ENCODE peak calls at places on chromosomes 7 and 10, in seven cellular contexts. M is ovary, F is left lung, A is fibroblast of lung, T is aorta, O is psoas muscle, X is colonic mucosa. J is an unnamed sample.

GRCh38 chr10:131806646-131807317 is 94.0 kb upstream of the PPP2R2D start:
- DNase-seq in O (no peak), T (no peak), M (no peak), A (no peak), F (no peak), X (peak; percentile 4), J (no peak)

GRCh38 chr10:101843032-101843991 is at the start of gene KCNIP2:
- DNase-seq in T (no peak), O (no peak), M (no peak), A (no peak), F (no peak), X (no peak), J (peak; percentile 80)

GRCh38 chr7:5452937-5453540 is 29.4 kb upstream of the TNRC18 start:
- DNase-seq in F (no peak), X (no peak), M (peak; percentile 68), O (no peak), A (peak; percentile 62), T (no peak), J (no peak)

GRCh38 chr7:83514977-83515376 is 134.0 kb downstream of the SEMA3E start:
- DNase-seq in T (no peak), X (no peak), A (no peak), M (no peak), O (no peak), F (no peak), J (no peak)

GRCh38 chr7:33998487-33998886 is 93.1 kb downstream of the BMPER start:
- DNase-seq in M (peak; percentile 89), O (peak; percentile 48), T (peak; percentile 61), F (no peak), X (no peak), A (no peak), J (no peak)

GRCh38 chr7:129635300-129636029 is 23.9 kb downstream of the NRF1 start:
- DNase-seq in M (peak; percentile 47), A (peak; percentile 69), F (peak; percentile 59), T (peak; percentile 67), O (peak; percentile 40), X (peak; percentile 70), J (peak; percentile 55)

GRCh38 chr7:45592230-45592991 is 18.2 kb downstream of the ADCY1 start:
- DNase-seq in F (no peak), X (peak; percentile 15), A (no peak), M (peak; percentile 14), T (no peak), O (no peak), J (no peak)

GRCh38 chr7:6130007-6130587 is 98.9 kb downstream of the ANKRD61 start:
- DNase-seq in O (no peak), A (no peak), T (no peak), X (no peak), F (no peak), M (no peak), J (no peak)

GRCh38 chr7:42454006-42454405 is 217.0 kb upstream of the GLI3 start:
- DNase-seq in O (no peak), A (no peak), F (no peak), M (no peak), T (no peak), X (no peak), J (no peak)

GRCh38 chr10:89609730-89610393 is 35.2 kb downstream of the PANK1 start:
- DNase-seq in T (no peak), O (no peak), X (no peak), A (no peak), F (no peak), M (no peak), J (no peak)

GRCh38 chr7:49486974-49487919 is 286.2 kb upstream of the VWC2 start:
- DNase-seq in M (no peak), T (no peak), F (no peak), A (no peak), X (no peak), O (no peak), J (no peak)

GRCh38 chr7:17772581-17773288 is 167.6 kb downstream of the SNX13 start:
- DNase-seq in A (peak; percentile 26), O (no peak), M (no peak), T (no peak), X (no peak), F (no peak), J (no peak)

GRCh38 chr10:104766341-104766740 is 125.3 kb downstream of the SORCS3 start:
- DNase-seq in T (no peak), A (peak; percentile 24), O (no peak), F (no peak), M (no peak), X (no peak), J (no peak)

GRCh38 chr10:110069502-110069982 is 61.8 kb downstream of the ADD3 start:
- DNase-seq in A (peak; percentile 63), X (no peak), M (no peak), O (no peak), F (no peak), T (no peak), J (no peak)

GRCh38 chr10:130242483-130242882 is 106.3 kb downstream of the GLRX3 start:
- DNase-seq in M (no peak), O (no peak), T (no peak), X (no peak), F (no peak), A (no peak), J (no peak)

GRCh38 chr10:30818010-30818660 is 188.6 kb upstream of the LYZL2 start:
- DNase-seq in F (peak; percentile 60), A (peak; percentile 62), T (peak; percentile 87), M (peak; percentile 58), X (no peak), O (peak; percentile 77), J (no peak)

GRCh38 chr10:78175444-78175843 is 141.8 kb downstream of the RPS24 start:
- DNase-seq in T (no peak), O (no peak), X (no peak), F (peak; percentile 1), M (no peak), A (no peak), J (no peak)

GRCh38 chr7:111168182-111168581 is 77.3 kb downstream of the LRRN3 start:
- DNase-seq in O (no peak), X (no peak), A (peak; percentile 34), F (no peak), M (no peak), T (no peak), J (no peak)

GRCh38 chr10:58457761-58458616 is 54.7 kb upstream of the BICC1 start:
- DNase-seq in T (peak; percentile 62), F (no peak), A (peak; percentile 100), M (peak; percentile 50), X (peak; percentile 43), O (peak; percentile 26), J (no peak)

GRCh38 chr10:99628923-99629624 is 8.8 kb upstream of the SLC25A28 start:
- DNase-seq in A (no peak), T (no peak), O (no peak), X (no peak), M (no peak), F (no peak), J (no peak)

GRCh38 chr7:43085017-43085416 is 27.4 kb upstream of the HECW1 start:
- DNase-seq in F (no peak), M (no peak), X (no peak), O (no peak), A (no peak), T (no peak), J (no peak)

GRCh38 chr10:70509376-70509775 is 30.8 kb downstream of the PALD1 start:
- DNase-seq in F (no peak), T (no peak), A (no peak), X (no peak), M (peak; percentile 58), O (no peak), J (no peak)

GRCh38 chr10:129483427-129484010 is 16.5 kb downstream of the MGMT start:
- DNase-seq in M (no peak), A (no peak), X (no peak), O (no peak), F (no peak), T (no peak), J (no peak)

GRCh38 chr7:93013471-93014061 is 104.2 kb downstream of the SAMD9 start:
- DNase-seq in O (no peak), X (no peak), A (peak; percentile 20), T (no peak), F (no peak), M (no peak), J (no peak)
- H3K27ac ChIP-seq in O (no peak overlapping the region), X (no peak overlapping the region), A (no peak overlapping the region), T (no peak overlapping the region), F (no peak overlapping the region), M (no peak overlapping the region), J (no peak overlapping the region)

DNA sequence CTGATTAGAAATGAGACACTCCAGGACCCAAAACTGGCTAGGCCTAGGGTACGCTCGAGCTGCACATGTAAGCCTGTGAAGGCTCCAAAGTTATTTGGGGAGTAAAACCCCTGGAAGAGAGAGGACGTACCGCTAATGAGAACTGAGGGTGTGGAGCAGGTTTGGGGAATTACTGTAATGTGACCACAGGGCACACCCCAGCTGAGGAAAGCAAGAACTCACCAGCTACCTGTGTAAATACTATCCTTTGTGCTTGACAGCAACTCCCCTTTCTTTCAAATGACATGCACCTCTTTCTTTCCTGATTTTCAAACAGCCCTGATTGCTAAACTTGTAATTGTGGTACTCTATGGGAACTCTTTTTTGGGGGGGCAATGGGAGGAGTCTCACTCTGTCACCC is 147.2 kb downstream of the JAZF1 start:
- DNase-seq in T (no peak), X (no peak), F (no peak), M (no peak), O (no peak), A (no peak), J (no peak)
- H3K4me1 ChIP-seq in T (no peaks in the 10 kb centered on the region), X (peaks cover 6% of the 10 kb centered on the region), F (peaks cover 17% of the 10 kb centered on the region), M (peaks cover 10% of the 10 kb centered on the region), O (peaks cover 22% of the 10 kb centered on the region), A (peaks cover 16% of the 10 kb centered on the region), J (no peaks in the 10 kb centered on the region)

GRCh38 chr7:29989257-29989995 is at the start of gene SCRN1:
- DNase-seq in T (peak; percentile 64), O (peak; percentile 49), A (no peak), M (peak; percentile 75), X (peak; percentile 43), F (peak; percentile 58), J (peak; percentile 6)

GRCh38 chr7:29988391-29989256 is 977 bp downstream of the SCRN1 start:
- DNase-seq in F (peak; percentile 65), T (peak; percentile 73), A (peak; percentile 88), M (peak; percentile 68), O (peak; percentile 43), X (peak; percentile 68), J (peak; percentile 22)

GRCh38 chr7:29987083-29987482 is 2.5 kb downstream of the SCRN1 start:
- DNase-seq in T (no peak), A (no peak), O (no peak), M (no peak), X (no peak), F (no peak), J (no peak)

GRCh38 chr7:29990931-29991330 is 1.3 kb upstream of the SCRN1 start:
- DNase-seq in F (no peak), M (no peak), T (no peak), O (no peak), A (no peak), X (no peak), J (no peak)

GRCh38 chr7:29987821-29988317 is 1.7 kb downstream of the SCRN1 start:
- DNase-seq in X (no peak), O (no peak), M (peak; percentile 37), T (no peak), A (peak; percentile 85), F (no peak), J (no peak)
- H3K4me3 ChIP-seq in X (no peak overlapping the region), O (peak overlapping the region; percentile 91), M (peak overlapping the region; percentile 65), T (peak overlapping the region; percentile 89), A (peak overlapping the region; percentile 97), F (peak overlapping the region; percentile 84), J (no peak overlapping the region)

DNA sequence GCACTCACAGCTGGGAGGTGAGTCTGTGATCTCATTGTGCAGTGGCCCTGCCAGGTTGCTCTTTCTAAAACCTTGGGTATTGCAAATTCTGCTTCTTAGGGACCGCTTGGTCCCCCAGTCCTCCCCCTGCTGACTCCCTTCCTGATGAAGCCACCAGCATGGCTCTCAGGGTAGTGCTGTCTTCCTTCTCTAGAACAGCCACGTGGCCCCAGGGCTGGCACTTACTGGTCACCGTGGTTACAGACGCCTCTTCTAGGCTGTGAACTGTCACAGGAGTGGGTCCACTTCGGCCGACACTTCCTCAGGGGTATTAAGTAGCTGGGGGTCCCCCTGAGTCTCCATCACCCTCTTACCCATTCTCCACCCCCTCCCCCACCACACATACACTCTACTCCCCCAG is 2.7 kb upstream of the HTRA1 start:
- DNase-seq in A (no peak), O (no peak), X (no peak), M (no peak), F (no peak), T (no peak), J (no peak)
- H3K27ac ChIP-seq in A (no peak overlapping the region), O (peak overlapping the region; percentile 30), X (no peak overlapping the region), M (peak overlapping the region; percentile 90), F (no peak overlapping the region), T (no peak overlapping the region), J (no peak overlapping the region)